ENCODE peak calls at places on chromosomes 11 and 22, in ten cellular contexts. One of them, this sample, is unnamed.

GRCh38 chr22:35522571-35523149 is 18.0 kb upstream of the RASD2 start:
- DNase-seq in GM12864: no peak
- DNase-seq in mucosa of descending colon: no peak
- DNase-seq in adrenal gland: no peak
- DNase-seq in cardiac muscle cell: no peak
- DNase-seq in astrocyte of the spinal cord: no peak
- DNase-seq in choroid plexus epithelial cell: no peak
- DNase-seq in ovary: no peak
- DNase-seq in fibroblast of pulmonary artery: no peak
- DNase-seq in GM12865: no peak
- DNase-seq in this sample: no peak

GRCh38 chr11:73184953-73185671 is 33.0 kb upstream of the P2RY2 start:
- DNase-seq in GM12864: no peak
- DNase-seq in mucosa of descending colon: peak; percentile 80
- DNase-seq in adrenal gland: peak; percentile 80
- DNase-seq in cardiac muscle cell: peak; percentile 68
- DNase-seq in astrocyte of the spinal cord: peak; percentile 28
- DNase-seq in choroid plexus epithelial cell: peak; percentile 65
- DNase-seq in ovary: peak; percentile 69
- DNase-seq in fibroblast of pulmonary artery: peak; percentile 62
- DNase-seq in GM12865: peak; percentile 69
- DNase-seq in this sample: peak; percentile 39

GRCh38 chr11:73652046-73652730 is 5.8 kb downstream of the PLEKHB1 start:
- DNase-seq in GM12864: no peak
- DNase-seq in mucosa of descending colon: no peak
- DNase-seq in adrenal gland: no peak
- DNase-seq in cardiac muscle cell: peak; percentile 71
- DNase-seq in astrocyte of the spinal cord: no peak
- DNase-seq in choroid plexus epithelial cell: no peak
- DNase-seq in ovary: no peak
- DNase-seq in fibroblast of pulmonary artery: peak; percentile 47
- DNase-seq in GM12865: no peak
- DNase-seq in this sample: no peak

GRCh38 chr22:36383110-36383581 is 4.6 kb downstream of the MYH9 start:
- DNase-seq in GM12864: peak; percentile 89
- DNase-seq in mucosa of descending colon: peak; percentile 65
- DNase-seq in adrenal gland: peak; percentile 32
- DNase-seq in cardiac muscle cell: peak; percentile 60
- DNase-seq in astrocyte of the spinal cord: peak; percentile 93
- DNase-seq in choroid plexus epithelial cell: peak; percentile 95
- DNase-seq in ovary: no peak
- DNase-seq in fibroblast of pulmonary artery: peak; percentile 59
- DNase-seq in GM12865: peak; percentile 95
- DNase-seq in this sample: peak; percentile 94

GRCh38 chr11:93487032-93487483 is 56.1 kb downstream of the SMCO4 start:
- DNase-seq in GM12864: no peak
- DNase-seq in mucosa of descending colon: no peak
- DNase-seq in adrenal gland: peak; percentile 53
- DNase-seq in cardiac muscle cell: no peak
- DNase-seq in astrocyte of the spinal cord: no peak
- DNase-seq in choroid plexus epithelial cell: peak; percentile 38
- DNase-seq in ovary: no peak
- DNase-seq in fibroblast of pulmonary artery: no peak
- DNase-seq in GM12865: no peak
- DNase-seq in this sample: peak; percentile 95

GRCh38 chr22:29877620-29878019 is 5.4 kb upstream of the MTMR3 start:
- DNase-seq in GM12864: no peak
- DNase-seq in mucosa of descending colon: no peak
- DNase-seq in adrenal gland: no peak
- DNase-seq in cardiac muscle cell: peak; percentile 52
- DNase-seq in astrocyte of the spinal cord: peak; percentile 48
- DNase-seq in choroid plexus epithelial cell: peak; percentile 64
- DNase-seq in ovary: no peak
- DNase-seq in fibroblast of pulmonary artery: peak; percentile 27
- DNase-seq in GM12865: no peak
- DNase-seq in this sample: no peak

GRCh38 chr11:128734439-128735224 is 40.8 kb downstream of the FLI1 start:
- DNase-seq in GM12864: no peak
- DNase-seq in mucosa of descending colon: peak; percentile 49
- DNase-seq in adrenal gland: peak; percentile 46
- DNase-seq in cardiac muscle cell: no peak
- DNase-seq in astrocyte of the spinal cord: no peak
- DNase-seq in choroid plexus epithelial cell: no peak
- DNase-seq in ovary: no peak
- DNase-seq in fibroblast of pulmonary artery: no peak
- DNase-seq in GM12865: peak; percentile 85
- DNase-seq in this sample: no peak

GRCh38 chr11:102007567-102008437 is 39.4 kb upstream of the CFAP300 start:
- DNase-seq in GM12864: no peak
- DNase-seq in mucosa of descending colon: peak; percentile 73
- DNase-seq in adrenal gland: no peak
- DNase-seq in cardiac muscle cell: peak; percentile 66
- DNase-seq in astrocyte of the spinal cord: peak; percentile 79
- DNase-seq in choroid plexus epithelial cell: peak; percentile 72
- DNase-seq in ovary: no peak
- DNase-seq in fibroblast of pulmonary artery: peak; percentile 68
- DNase-seq in GM12865: peak; percentile 23
- DNase-seq in this sample: peak; percentile 58

GRCh38 chr11:67780056-67780455 is 105.6 kb upstream of the ALDH3B2 start:
- DNase-seq in GM12864: no peak
- DNase-seq in mucosa of descending colon: no peak
- DNase-seq in adrenal gland: peak; percentile 45
- DNase-seq in cardiac muscle cell: peak; percentile 59
- DNase-seq in astrocyte of the spinal cord: no peak
- DNase-seq in choroid plexus epithelial cell: no peak
- DNase-seq in ovary: no peak
- DNase-seq in fibroblast of pulmonary artery: peak; percentile 3
- DNase-seq in GM12865: no peak
- DNase-seq in this sample: no peak

GRCh38 chr22:20567371-20567847 is 60.0 kb downstream of the MED15 start:
- DNase-seq in GM12864: no peak
- DNase-seq in mucosa of descending colon: no peak
- DNase-seq in adrenal gland: no peak
- DNase-seq in cardiac muscle cell: no peak
- DNase-seq in astrocyte of the spinal cord: peak; percentile 55
- DNase-seq in choroid plexus epithelial cell: no peak
- DNase-seq in ovary: no peak
- DNase-seq in fibroblast of pulmonary artery: no peak
- DNase-seq in GM12865: no peak
- DNase-seq in this sample: peak; percentile 49

GRCh38 chr22:28829358-28830181 is 29.2 kb upstream of the XBP1 start:
- DNase-seq in GM12864: peak; percentile 50
- DNase-seq in mucosa of descending colon: peak; percentile 88
- DNase-seq in adrenal gland: peak; percentile 89
- DNase-seq in cardiac muscle cell: peak; percentile 79
- DNase-seq in astrocyte of the spinal cord: peak; percentile 70
- DNase-seq in choroid plexus epithelial cell: peak; percentile 83
- DNase-seq in ovary: peak; percentile 86
- DNase-seq in fibroblast of pulmonary artery: peak; percentile 84
- DNase-seq in GM12865: peak; percentile 87
- DNase-seq in this sample: peak; percentile 79

DNA sequence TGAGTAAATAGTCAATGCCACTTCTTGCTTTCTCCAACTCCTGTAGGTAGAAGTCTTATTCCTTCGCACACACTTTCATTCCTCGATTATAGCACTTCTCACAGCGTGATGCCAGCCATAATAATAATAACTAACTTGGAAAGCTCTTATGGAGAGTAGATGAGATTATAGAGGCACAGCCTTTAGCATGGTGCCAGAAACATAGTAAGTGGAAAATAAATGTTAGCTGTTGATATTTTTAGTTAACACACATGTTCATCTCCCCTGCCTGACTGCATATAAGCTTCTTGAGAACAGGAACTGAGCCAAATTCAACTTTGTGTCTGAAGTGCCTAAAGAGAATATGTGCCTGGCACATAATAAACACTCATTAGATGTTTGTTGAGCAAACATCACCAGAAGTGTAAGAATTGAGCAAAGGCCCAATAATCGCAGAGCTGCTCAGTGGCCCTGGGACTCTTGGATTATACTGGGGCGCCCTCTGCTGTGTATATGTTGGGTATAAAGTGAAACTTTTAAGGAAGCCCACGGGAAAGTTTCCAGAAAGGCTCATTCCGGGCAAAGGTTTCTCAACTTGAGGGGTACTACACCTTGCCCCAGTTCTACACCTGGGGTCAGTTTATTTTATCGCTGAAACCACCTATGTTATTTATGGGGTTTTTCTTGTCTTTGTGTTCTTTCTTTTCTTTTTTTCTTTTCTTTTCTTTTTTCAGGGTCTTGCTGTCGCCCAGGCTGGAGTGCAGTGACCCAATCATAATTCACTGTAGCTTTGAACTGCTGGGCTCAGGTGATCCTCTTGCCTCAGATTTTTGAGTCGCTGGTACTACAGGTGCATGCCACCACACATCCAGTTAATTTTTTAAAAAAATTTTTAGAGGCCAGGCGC is 22.3 kb downstream of the SLN start:
- DNase-seq in GM12864: peak; percentile 13
- DNase-seq in mucosa of descending colon: peak; percentile 91
- DNase-seq in adrenal gland: peak; percentile 91
- DNase-seq in cardiac muscle cell: peak; percentile 81
- DNase-seq in astrocyte of the spinal cord: peak; percentile 71
- DNase-seq in choroid plexus epithelial cell: peak; percentile 79
- DNase-seq in ovary: peak; percentile 46
- DNase-seq in fibroblast of pulmonary artery: peak; percentile 71
- DNase-seq in GM12865: peak; percentile 60
- DNase-seq in this sample: peak; percentile 74
- H3K4me3 ChIP-seq in GM12864: no peak overlapping the region
- H3K4me3 ChIP-seq in mucosa of descending colon: no peak overlapping the region
- H3K4me3 ChIP-seq in adrenal gland: no peak overlapping the region
- H3K4me3 ChIP-seq in cardiac muscle cell: no peak overlapping the region
- H3K4me3 ChIP-seq in astrocyte of the spinal cord: no peak overlapping the region
- H3K4me3 ChIP-seq in choroid plexus epithelial cell: peak overlapping the region; percentile 2
- H3K4me3 ChIP-seq in ovary: no peak overlapping the region
- H3K4me3 ChIP-seq in fibroblast of pulmonary artery: no peak overlapping the region
- H3K4me3 ChIP-seq in GM12865: no peak overlapping the region
- H3K4me3 ChIP-seq in this sample: no peak overlapping the region

DNA sequence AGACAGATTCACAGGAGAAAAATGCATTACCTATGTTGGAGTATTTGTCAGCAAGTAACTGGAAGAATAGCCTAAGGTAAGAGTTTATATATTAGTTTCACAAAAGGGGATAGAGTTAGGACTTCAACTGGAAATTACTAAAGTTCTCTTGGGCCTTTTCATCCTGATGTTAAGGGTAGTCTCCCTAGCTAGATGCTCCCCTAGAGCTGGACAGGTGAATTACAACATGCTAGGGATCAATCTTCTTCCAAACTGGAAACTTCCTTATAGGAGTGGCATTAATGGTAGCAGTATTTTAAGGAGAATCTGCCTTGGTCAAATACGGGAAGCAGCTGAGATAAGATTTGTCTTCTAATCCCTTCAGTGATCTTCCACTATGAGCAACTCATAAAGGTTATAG is 632.8 kb upstream of the RAG2 start:
- DNase-seq in GM12864: no peak
- DNase-seq in mucosa of descending colon: no peak
- DNase-seq in adrenal gland: no peak
- DNase-seq in cardiac muscle cell: no peak
- DNase-seq in astrocyte of the spinal cord: no peak
- DNase-seq in choroid plexus epithelial cell: no peak
- DNase-seq in ovary: no peak
- DNase-seq in fibroblast of pulmonary artery: no peak
- DNase-seq in GM12865: no peak
- DNase-seq in this sample: no peak
- TF ChIP-seq CTCF in GM12864: no peak
- TF ChIP-seq CTCF in mucosa of descending colon: no peak
- TF ChIP-seq CTCF in adrenal gland: no peak
- TF ChIP-seq CTCF in cardiac muscle cell: no peak
- TF ChIP-seq CTCF in astrocyte of the spinal cord: no peak
- TF ChIP-seq CTCF in choroid plexus epithelial cell: no peak
- TF ChIP-seq CTCF in ovary: no peak
- TF ChIP-seq CTCF in fibroblast of pulmonary artery: peak; percentile 2
- TF ChIP-seq CTCF in GM12865: no peak
- TF ChIP-seq CTCF in this sample: no peak

GRCh38 chr11:8268530-8269461 is 5.1 kb upstream of the LMO1 start:
- DNase-seq in GM12864: no peak
- DNase-seq in mucosa of descending colon: no peak
- DNase-seq in adrenal gland: no peak
- DNase-seq in cardiac muscle cell: peak; percentile 27
- DNase-seq in astrocyte of the spinal cord: no peak
- DNase-seq in choroid plexus epithelial cell: no peak
- DNase-seq in ovary: peak; percentile 39
- DNase-seq in fibroblast of pulmonary artery: no peak
- DNase-seq in GM12865: no peak
- DNase-seq in this sample: no peak

GRCh38 chr11:8267280-8267679 is 3.6 kb upstream of the LMO1 start:
- DNase-seq in GM12864: no peak
- DNase-seq in mucosa of descending colon: no peak
- DNase-seq in adrenal gland: no peak
- DNase-seq in cardiac muscle cell: no peak
- DNase-seq in astrocyte of the spinal cord: no peak
- DNase-seq in choroid plexus epithelial cell: no peak
- DNase-seq in ovary: no peak
- DNase-seq in fibroblast of pulmonary artery: no peak
- DNase-seq in GM12865: no peak
- DNase-seq in this sample: no peak

GRCh38 chr11:8266246-8267241 is 2.9 kb upstream of the LMO1 start:
- DNase-seq in GM12864: no peak
- DNase-seq in mucosa of descending colon: no peak
- DNase-seq in adrenal gland: no peak
- DNase-seq in cardiac muscle cell: no peak
- DNase-seq in astrocyte of the spinal cord: no peak
- DNase-seq in choroid plexus epithelial cell: no peak
- DNase-seq in ovary: no peak
- DNase-seq in fibroblast of pulmonary artery: no peak
- DNase-seq in GM12865: no peak
- DNase-seq in this sample: no peak

GRCh38 chr11:8269636-8270035 is 6.0 kb upstream of the LMO1 start:
- DNase-seq in GM12864: no peak
- DNase-seq in mucosa of descending colon: no peak
- DNase-seq in adrenal gland: no peak
- DNase-seq in cardiac muscle cell: no peak
- DNase-seq in astrocyte of the spinal cord: no peak
- DNase-seq in choroid plexus epithelial cell: no peak
- DNase-seq in ovary: no peak
- DNase-seq in fibroblast of pulmonary artery: no peak
- DNase-seq in GM12865: no peak
- DNase-seq in this sample: no peak

GRCh38 chr11:8267831-8268529 is 4.3 kb upstream of the LMO1 start:
- DNase-seq in GM12864: no peak
- DNase-seq in mucosa of descending colon: no peak
- DNase-seq in adrenal gland: no peak
- DNase-seq in cardiac muscle cell: peak; percentile 12
- DNase-seq in astrocyte of the spinal cord: no peak
- DNase-seq in choroid plexus epithelial cell: no peak
- DNase-seq in ovary: peak; percentile 42
- DNase-seq in fibroblast of pulmonary artery: no peak
- DNase-seq in GM12865: no peak
- DNase-seq in this sample: no peak
- H3K4me3 ChIP-seq in GM12864: no peak overlapping the region
- H3K4me3 ChIP-seq in mucosa of descending colon: no peak overlapping the region
- H3K4me3 ChIP-seq in adrenal gland: peak overlapping the region; percentile 71
- H3K4me3 ChIP-seq in cardiac muscle cell: peak overlapping the region; percentile 30
- H3K4me3 ChIP-seq in astrocyte of the spinal cord: no peak overlapping the region
- H3K4me3 ChIP-seq in choroid plexus epithelial cell: no peak overlapping the region
- H3K4me3 ChIP-seq in ovary: peak overlapping the region; percentile 29
- H3K4me3 ChIP-seq in fibroblast of pulmonary artery: no peak overlapping the region
- H3K4me3 ChIP-seq in GM12865: no peak overlapping the region
- H3K4me3 ChIP-seq in this sample: no peak overlapping the region

GRCh38 chr22:22342697-22343602 is 98.4 kb downstream of the VPREB1 start:
- DNase-seq in GM12864: peak; percentile 31
- DNase-seq in mucosa of descending colon: peak; percentile 91
- DNase-seq in adrenal gland: peak; percentile 55
- DNase-seq in cardiac muscle cell: peak; percentile 25
- DNase-seq in astrocyte of the spinal cord: peak; percentile 10
- DNase-seq in choroid plexus epithelial cell: peak; percentile 45
- DNase-seq in ovary: no peak
- DNase-seq in fibroblast of pulmonary artery: peak; percentile 34
- DNase-seq in GM12865: peak; percentile 82
- DNase-seq in this sample: peak; percentile 13
- TF ChIP-seq CTCF in GM12864: peak; percentile 99
- TF ChIP-seq CTCF in mucosa of descending colon: peak; percentile 88
- TF ChIP-seq CTCF in adrenal gland: peak; percentile 41
- TF ChIP-seq CTCF in cardiac muscle cell: peak; percentile 87
- TF ChIP-seq CTCF in astrocyte of the spinal cord: peak; percentile 95
- TF ChIP-seq CTCF in choroid plexus epithelial cell: peak; percentile 84
- TF ChIP-seq CTCF in ovary: no peak
- TF ChIP-seq CTCF in fibroblast of pulmonary artery: peak; percentile 94
- TF ChIP-seq CTCF in GM12865: peak; percentile 96
- TF ChIP-seq CTCF in this sample: peak; percentile 89

This sample was measured in fibroblast of villous mesenchyme.